ENCODE peak calls at places on chromosomes 11 and 22, in ten cellular contexts. L is HCT116; Z is fibroblast of lung; U is prostate gland; S is bronchial epithelial cell; D is neural progenitor cell; Q is psoas muscle; H is ovary; O is adrenal gland; Y is CD8-positive, alpha-beta T cell. G is an unnamed sample. For H3K36me3, the result is how much of the 10 kb centered on the place peaks cover.

GRCh38 chr11:12995211-12995610 is 13.9 kb upstream of the RASSF10 start:
- DNase-seq in L (no peak), D (no peak), H (no peak), O (no peak), Z (peak), Q (no peak), Y (no peak), S (no peak), U (no peak), G (no peak)

GRCh38 chr11:106059617-106060016 is 17.5 kb downstream of the KBTBD3 start:
- DNase-seq in H (no peak), D (no peak), Z (no peak), O (no peak), S (no peak), Q (no peak), U (no peak), L (no peak), Y (no peak), G (no peak)

GRCh38 chr11:76237914-76238313 is 31.6 kb upstream of the WNT11 start:
- DNase-seq in H (no peak), U (no peak), O (no peak), Q (no peak), L (peak), Y (no peak), Z (peak), S (no peak), D (peak), G (peak)

GRCh38 chr11:61569701-61570100 is 11.2 kb downstream of the SYT7 start:
- DNase-seq in Q (no peak), L (no peak), H (no peak), D (no peak), Z (no peak), Y (no peak), U (no peak), S (no peak), O (no peak), G (no peak)

GRCh38 chr11:69280451-69280850 is 13.5 kb upstream of the MYEOV start:
- DNase-seq in L (no peak), U (no peak), Q (no peak), O (no peak), Z (peak), Y (no peak), H (no peak), S (peak), D (no peak), G (no peak)

GRCh38 chr22:48784701-48785503 is 1042.8 kb downstream of the BRD1 start:
- DNase-seq in Z (no peak), D (no peak), Y (no peak), O (peak), Q (no peak), L (no peak), H (no peak), U (no peak), S (no peak), G (no peak)

GRCh38 chr11:19727246-19727645 is 14.6 kb downstream of the NAV2 start:
- DNase-seq in Y (no peak), Z (peak), H (no peak), U (no peak), L (no peak), S (no peak), Q (peak), D (no peak), O (no peak), G (no peak)

GRCh38 chr11:13098067-13098466 is 89.0 kb downstream of the RASSF10 start:
- DNase-seq in Q (no peak), Z (no peak), D (peak), H (no peak), Y (no peak), O (no peak), L (no peak), U (peak), S (peak), G (no peak)

GRCh38 chr11:104219081-104219480 is 55.1 kb upstream of the PDGFD start:
- DNase-seq in S (no peak), Q (peak), H (no peak), O (no peak), Z (peak), Y (no peak), D (no peak), L (no peak), U (no peak), G (no peak)

GRCh38 chr11:1107316-1108245 is 32.9 kb downstream of the MUC2 start:
- DNase-seq in Q (peak), O (no peak), L (no peak), H (no peak), S (no peak), Y (no peak), D (no peak), U (no peak), Z (no peak), G (no peak)

GRCh38 chr11:29319231-29319630 is 697.6 kb downstream of the KCNA4 start:
- DNase-seq in U (no peak), L (no peak), O (no peak), Q (no peak), Y (no peak), Z (no peak), D (no peak), S (no peak), H (no peak), G (no peak)

GRCh38 chr11:2077061-2077802 is 62.0 kb downstream of the IGF2 start:
- DNase-seq in U (no peak), Q (no peak), O (no peak), Z (peak), Y (no peak), S (peak), H (no peak), L (no peak), D (no peak), G (no peak)

GRCh38 chr11:75453916-75454655 is 21.1 kb upstream of the KLHL35 start:
- DNase-seq in L (no peak), Y (no peak), Z (peak), D (no peak), U (no peak), O (no peak), H (no peak), S (no peak), Q (peak), G (no peak)

GRCh38 chr11:94731921-94732601 is 36.1 kb upstream of the AMOTL1 start:
- DNase-seq in Q (peak), S (peak), H (no peak), D (no peak), Y (no peak), L (no peak), Z (peak), O (peak), U (no peak), G (peak)

GRCh38 chr11:95547186-95547585 is 242.4 kb downstream of the FAM76B start:
- DNase-seq in Y (no peak), H (no peak), Q (no peak), L (no peak), D (no peak), Z (no peak), U (no peak), S (no peak), O (no peak), G (no peak)

GRCh38 chr22:47166446-47167016 is 404.1 kb downstream of the TBC1D22A start:
- DNase-seq in L (no peak), U (no peak), S (no peak), H (peak), O (peak), Q (peak), Y (no peak), D (no peak), Z (no peak), G (peak)

GRCh38 chr11:126403039-126403438 is 47.6 kb downstream of the ST3GAL4 start:
- DNase-seq in Q (no peak), L (no peak), Y (no peak), S (peak), Z (no peak), D (peak), O (no peak), U (peak), H (peak), G (no peak)

GRCh38 chr22:43268261-43268660 is 74.9 kb downstream of the SCUBE1 start:
- DNase-seq in Q (no peak), O (no peak), Y (no peak), Z (no peak), L (no peak), U (no peak), S (no peak), H (no peak), D (no peak), G (no peak)

GRCh38 chr22:19523240-19524169 is 705 bp downstream of the CLDN5 start:
- DNase-seq in Q (no peak), D (peak), O (no peak), U (no peak), S (no peak), L (no peak), Y (no peak), H (no peak), Z (peak), G (no peak)

GRCh38 chr22:42330953-42331525 is 60.6 kb upstream of the TCF20 start:
- DNase-seq in H (no peak), Y (no peak), D (peak), Z (no peak), O (peak), S (no peak), Q (no peak), L (no peak), U (no peak), G (no peak)

DNA sequence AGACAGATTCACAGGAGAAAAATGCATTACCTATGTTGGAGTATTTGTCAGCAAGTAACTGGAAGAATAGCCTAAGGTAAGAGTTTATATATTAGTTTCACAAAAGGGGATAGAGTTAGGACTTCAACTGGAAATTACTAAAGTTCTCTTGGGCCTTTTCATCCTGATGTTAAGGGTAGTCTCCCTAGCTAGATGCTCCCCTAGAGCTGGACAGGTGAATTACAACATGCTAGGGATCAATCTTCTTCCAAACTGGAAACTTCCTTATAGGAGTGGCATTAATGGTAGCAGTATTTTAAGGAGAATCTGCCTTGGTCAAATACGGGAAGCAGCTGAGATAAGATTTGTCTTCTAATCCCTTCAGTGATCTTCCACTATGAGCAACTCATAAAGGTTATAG is 632.8 kb upstream of the RAG2 start:
- DNase-seq in D (no peak), S (no peak), L (no peak), Z (no peak), H (no peak), Q (no peak), O (no peak), U (no peak), Y (no peak), G (no peak)
- TF ChIP-seq CTCF in D (peak), S (no peak), L (no peak), Z (no peak), H (no peak), Q (no peak), O (no peak), U (no peak), Y (no peak), G (peak)

GRCh38 chr22:45292675-45293402 is 8.1 kb downstream of the UPK3A start:
- DNase-seq in U (no peak), Q (no peak), Z (no peak), S (no peak), H (no peak), Y (no peak), O (no peak), D (no peak), L (no peak), G (no peak)

GRCh38 chr22:45291931-45292290 is 7.2 kb downstream of the UPK3A start:
- DNase-seq in Y (no peak), S (no peak), U (no peak), O (no peak), L (no peak), H (no peak), Q (no peak), D (no peak), Z (no peak), G (no peak)

GRCh38 chr22:45296628-45297297 is 12.0 kb downstream of the UPK3A start:
- DNase-seq in L (no peak), U (no peak), Y (peak), Q (no peak), S (no peak), O (no peak), D (no peak), H (no peak), Z (no peak), G (no peak)

GRCh38 chr22:45295492-45295891 is 10.7 kb downstream of the UPK3A start:
- DNase-seq in U (no peak), Q (no peak), H (no peak), L (no peak), Y (no peak), O (no peak), Z (no peak), D (no peak), S (no peak), G (no peak)

GRCh38 chr22:45294030-45294429 is 9.3 kb downstream of the UPK3A start:
- DNase-seq in S (no peak), Z (no peak), H (no peak), L (no peak), D (no peak), Y (no peak), U (no peak), Q (no peak), O (no peak), G (no peak)
- H3K4me3 ChIP-seq in S (no peak), Z (no peak), H (no peak), L (no peak), D (no peak), Y (no peak), U (no peak), Q (no peak), O (no peak), G (no peak)

GRCh38 chr22:32487021-32487420 is 12.4 kb downstream of the FBXO7 start:
- DNase-seq in D (no peak), L (no peak), Q (no peak), O (no peak), Y (no peak), Z (peak), H (no peak), S (no peak), U (no peak), G (no peak)
- H3K36me3 ChIP-seq in D (under half), L (under half), Q (half or more), O (under half), Y (half or more), Z (under half), H (under half), S (under half), U (under half), G (under half)

DNA sequence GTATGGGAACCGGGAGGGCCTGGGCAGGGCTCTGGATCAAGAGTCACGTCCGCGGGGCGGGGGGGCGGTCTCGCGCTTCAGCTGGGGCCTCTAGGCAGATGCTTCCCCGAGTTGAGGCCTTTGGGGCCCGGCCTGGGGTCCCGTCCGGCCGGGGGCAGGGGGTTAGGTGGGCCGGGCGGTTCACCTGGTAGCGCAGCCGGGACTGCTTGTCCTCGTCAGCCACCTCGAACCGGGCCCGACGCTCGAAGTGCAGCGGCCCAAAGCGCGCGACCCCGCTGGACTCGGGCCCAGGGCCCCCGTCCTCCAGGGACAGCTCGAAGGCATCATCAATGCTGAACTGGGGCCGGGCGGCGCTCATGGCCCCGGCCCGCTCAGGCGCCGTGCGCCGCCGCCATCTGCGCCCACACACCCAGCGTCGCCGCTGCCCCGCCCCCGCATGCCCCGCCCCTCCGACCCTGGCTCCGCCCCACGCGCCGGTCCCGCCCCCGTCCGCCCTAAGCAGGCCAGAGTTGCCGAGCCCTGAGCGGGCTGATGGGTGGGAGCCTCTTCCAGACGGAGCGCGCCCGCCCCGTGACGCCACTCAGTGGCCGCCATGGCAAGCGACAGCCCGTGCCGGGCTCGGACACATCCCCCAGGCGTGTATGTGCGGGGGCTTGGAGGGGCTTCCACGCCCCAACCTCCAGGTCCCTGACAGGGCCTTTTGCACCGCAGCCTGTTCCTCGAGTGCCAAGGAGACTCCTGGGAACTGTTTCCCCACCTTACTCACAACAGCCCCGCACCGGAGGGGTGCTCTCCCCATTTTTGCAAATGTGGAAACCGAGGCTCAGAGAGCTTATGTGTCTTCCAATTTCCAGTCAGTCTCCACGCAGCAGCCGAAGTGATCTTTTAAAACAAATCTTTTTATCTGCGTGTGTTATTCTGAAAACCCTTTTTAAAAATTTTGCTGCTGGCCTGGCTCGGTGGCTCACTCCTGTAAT is at the start of gene TMEM134:
- DNase-seq in Y (peak), U (peak), Z (peak), L (peak), O (peak), S (peak), D (peak), H (peak), Q (peak), G (peak)
- TF ChIP-seq CTCF in Y (peak), U (peak), Z (no peak), L (peak), O (no peak), S (peak), D (peak), H (peak), Q (peak), G (peak)

DNA sequence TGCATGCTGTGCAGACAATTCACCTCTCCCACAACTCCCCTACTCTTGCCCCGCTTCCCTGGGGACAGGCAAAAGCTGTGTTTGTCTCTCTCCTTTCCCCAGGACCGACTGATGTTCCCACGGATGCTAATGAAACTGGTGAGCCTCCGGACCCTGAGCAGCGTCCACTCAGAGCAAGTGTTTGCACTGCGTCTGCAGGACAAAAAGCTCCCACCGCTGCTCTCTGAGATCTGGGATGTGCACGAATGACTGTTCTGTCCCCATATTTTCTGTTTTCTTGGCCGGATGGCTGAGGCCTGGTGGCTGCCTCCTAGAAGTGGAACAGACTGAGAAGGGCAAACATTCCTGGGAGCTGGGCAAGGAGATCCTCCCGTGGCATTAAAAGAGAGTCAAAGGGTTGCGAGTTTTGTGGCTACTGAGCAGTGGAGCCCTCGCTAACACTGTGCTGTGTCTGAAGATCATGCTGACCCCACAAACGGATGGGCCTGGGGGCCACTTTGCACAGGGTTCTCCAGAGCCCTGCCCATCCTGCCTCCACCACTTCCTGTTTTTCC is 1.4 kb upstream of the MADD start:
- DNase-seq in L (no peak), Y (no peak), Z (no peak), Q (no peak), H (no peak), S (no peak), D (no peak), U (no peak), O (no peak), G (no peak)
- H3K4me3 ChIP-seq in L (peak), Y (peak), Z (no peak), Q (peak), H (peak), S (no peak), D (peak), U (no peak), O (peak), G (peak)

GRCh38 chr11:128796275-128796674 is 70.8 kb downstream of the KCNJ1 start:
- DNase-seq in O (no peak), S (no peak), Y (no peak), H (no peak), Q (no peak), Z (peak), U (no peak), D (no peak), L (no peak), G (no peak)
- H3K36me3 ChIP-seq in O (under half), S (under half), Y (under half), H (under half), Q (under half), Z (under half), U (under half), D (under half), L (under half), G (under half)

DNA sequence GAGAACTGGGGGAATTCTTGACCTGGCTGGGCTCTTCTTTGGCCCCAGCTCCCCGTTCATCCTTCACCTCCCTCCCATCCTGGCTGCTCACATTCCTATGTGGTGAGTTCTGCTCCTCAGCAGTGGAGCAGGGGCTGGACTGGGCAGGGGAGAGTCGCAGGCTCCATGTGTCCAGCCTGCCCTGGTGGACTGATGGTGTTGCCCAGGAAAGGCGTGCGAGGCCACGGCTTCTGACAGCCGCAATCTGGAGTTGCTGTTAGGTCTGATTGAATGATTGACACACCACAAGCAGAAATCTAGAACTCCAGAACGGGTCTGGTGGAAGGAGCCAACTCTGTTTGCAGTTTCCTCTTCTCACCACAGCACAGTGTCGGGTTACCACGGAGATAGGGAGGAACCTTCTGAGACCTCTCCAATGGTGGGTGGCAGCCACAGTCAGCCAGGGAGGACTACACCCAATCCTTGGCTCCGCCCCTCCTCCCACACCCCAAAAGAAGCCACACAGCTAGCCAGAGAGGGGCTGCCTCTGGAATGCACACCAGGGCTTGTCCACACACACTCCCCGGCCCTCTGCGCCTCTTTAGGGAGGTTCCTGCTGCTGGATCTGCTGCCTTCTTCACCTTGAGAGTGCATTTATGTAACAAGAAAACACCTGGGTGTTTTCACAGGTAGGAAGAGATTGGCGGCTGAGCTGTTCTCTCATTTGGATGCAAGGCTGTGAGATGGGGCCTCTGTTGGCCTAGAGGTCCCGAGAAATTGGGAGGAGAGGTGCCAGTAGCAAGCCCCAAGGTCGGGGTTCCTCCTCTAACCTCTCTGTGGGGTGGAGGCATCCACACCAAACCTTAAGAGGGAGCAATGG is 56.4 kb upstream of the CD44 start:
- DNase-seq in Q (peak), U (no peak), H (no peak), D (peak), O (no peak), S (peak), Y (peak), Z (peak), L (peak), G (no peak)
- TF ChIP-seq CTCF in Q (no peak), U (no peak), H (no peak), D (no peak), O (no peak), S (no peak), Y (no peak), Z (no peak), L (peak), G (no peak)

G was measured in WERI-Rb-1.